ENCODE peak calls at places on chromosomes 4 and X, in seven cellular contexts. D is mucosa of descending colon, S is lung, K is fibroblast of lung, N is tibial nerve, T is HepG2, F is psoas muscle. E is an unnamed sample.

GRCh38 chr4:126563389-126563788 is 1069.4 kb upstream of the INTU start:
- DNase-seq in S (no peak), N (no peak), T (no peak), F (no peak), D (no peak), K (no peak), E (no peak)

GRCh38 chr4:73734405-73735070 is 5.8 kb upstream of the CXCL8 start:
- DNase-seq in D (no peak), F (no peak), N (no peak), K (peak; percentile 34), T (no peak), S (no peak), E (no peak)

GRCh38 chr4:48255130-48255958 is 14.3 kb downstream of the TEC start:
- DNase-seq in D (no peak), K (no peak), F (no peak), T (no peak), S (no peak), N (no peak), E (no peak)

GRCh38 chrX:49042581-49043219 is 457 bp downstream of the TFE3 start:
- DNase-seq in T (no peak), F (no peak), S (no peak), D (no peak), N (no peak), K (no peak), E (no peak)

GRCh38 chr4:119026662-119027444 is 108.8 kb upstream of the MYOZ2 start:
- DNase-seq in S (no peak), T (no peak), F (peak; percentile 53), K (no peak), D (no peak), N (peak; percentile 61), E (no peak)

GRCh38 chr4:121114756-121115155 is 42.4 kb upstream of the NDNF start:
- DNase-seq in S (no peak), K (no peak), D (no peak), F (no peak), N (no peak), T (no peak), E (no peak)

GRCh38 chr4:3254302-3255131 is 5.6 kb downstream of the MSANTD1 start:
- DNase-seq in D (no peak), K (no peak), F (peak; percentile 4), T (no peak), S (no peak), N (no peak), E (no peak)

GRCh38 chrX:33307954-33308353 is 96.6 kb upstream of the DMD start:
- DNase-seq in D (no peak), F (no peak), K (peak; percentile 59), T (no peak), N (no peak), S (no peak), E (no peak)

GRCh38 chrX:3286196-3286920 is 60.1 kb downstream of the MXRA5 start:
- DNase-seq in D (no peak), S (no peak), T (no peak), N (no peak), F (no peak), K (peak; percentile 79), E (no peak)

GRCh38 chr4:650951-651883 is 22.9 kb downstream of the ATP5ME start:
- DNase-seq in D (peak; percentile 43), S (no peak), N (no peak), F (no peak), K (no peak), T (no peak), E (no peak)

GRCh38 chr4:1126506-1126905 is 13.1 kb upstream of the RNF212 start:
- DNase-seq in S (no peak), T (no peak), K (peak; percentile 4), N (no peak), F (no peak), D (no peak), E (no peak)

GRCh38 chrX:39409246-39409917 is 608.1 kb downstream of the MID1IP1 start:
- DNase-seq in S (no peak), F (no peak), T (no peak), N (no peak), D (no peak), K (no peak), E (no peak)

GRCh38 chrX:39534949-39535348 is 562.8 kb downstream of the BCOR start:
- DNase-seq in F (no peak), T (no peak), S (no peak), N (no peak), K (no peak), D (no peak), E (no peak)

GRCh38 chr4:183469327-183469726 is 24.9 kb downstream of the CDKN2AIP start:
- DNase-seq in N (no peak), T (no peak), F (no peak), D (no peak), K (no peak), S (no peak), E (no peak)

GRCh38 chr4:94559351-94559806 is 107.6 kb downstream of the PDLIM5 start:
- DNase-seq in T (no peak), F (no peak), N (no peak), D (no peak), K (peak; percentile 65), S (no peak), E (no peak)

GRCh38 chr4:3879681-3880594 is 113.8 kb downstream of the ADRA2C start:
- DNase-seq in K (no peak), F (no peak), S (no peak), T (no peak), N (no peak), D (no peak), E (peak; percentile 6)

GRCh38 chr4:164412246-164412645 is 341.7 kb upstream of the SMIM31 start:
- DNase-seq in S (no peak), D (no peak), T (no peak), N (no peak), F (no peak), K (no peak), E (no peak)

DNA sequence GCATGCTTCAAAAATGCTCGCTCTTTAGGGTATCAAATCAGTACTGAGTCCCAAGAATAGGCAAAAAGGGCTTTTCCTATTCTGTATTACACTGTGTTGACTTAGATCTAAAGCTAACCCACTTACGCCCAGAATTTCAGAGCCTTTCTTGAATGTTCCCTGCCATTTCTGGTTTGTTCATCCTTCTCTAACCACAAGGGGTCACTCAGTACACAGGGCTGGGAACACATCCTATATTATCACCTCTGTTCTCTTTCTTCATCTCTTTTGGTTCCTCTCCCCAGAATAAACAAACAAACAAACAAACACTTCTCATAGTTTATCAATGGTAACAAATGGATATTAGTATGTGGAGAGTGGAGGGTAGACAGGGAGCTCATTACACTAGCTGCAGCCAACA is 25.5 kb upstream of the MORC4 start:
- DNase-seq in T (peak; percentile 12), D (no peak), F (no peak), K (peak; percentile 45), N (no peak), S (no peak), E (no peak)
- TF ChIP-seq CTCF in T (peak; percentile 68), D (no peak), F (peak; percentile 34), K (peak; percentile 58), N (peak; percentile 31), S (no peak), E (no peak)

GRCh38 chrX:139758250-139758649 is 50.3 kb upstream of the MCF2 start:
- DNase-seq in D (no peak), K (no peak), F (no peak), T (no peak), S (no peak), N (no peak), E (no peak)

GRCh38 chrX:139762400-139763183 is 54.6 kb upstream of the MCF2 start:
- DNase-seq in N (peak; percentile 18), S (no peak), D (no peak), F (peak; percentile 12), T (no peak), K (peak; percentile 89), E (no peak)

GRCh38 chrX:139758809-139759208 is 50.8 kb upstream of the MCF2 start:
- DNase-seq in N (no peak), T (no peak), S (no peak), K (no peak), F (no peak), D (no peak), E (no peak)

DNA sequence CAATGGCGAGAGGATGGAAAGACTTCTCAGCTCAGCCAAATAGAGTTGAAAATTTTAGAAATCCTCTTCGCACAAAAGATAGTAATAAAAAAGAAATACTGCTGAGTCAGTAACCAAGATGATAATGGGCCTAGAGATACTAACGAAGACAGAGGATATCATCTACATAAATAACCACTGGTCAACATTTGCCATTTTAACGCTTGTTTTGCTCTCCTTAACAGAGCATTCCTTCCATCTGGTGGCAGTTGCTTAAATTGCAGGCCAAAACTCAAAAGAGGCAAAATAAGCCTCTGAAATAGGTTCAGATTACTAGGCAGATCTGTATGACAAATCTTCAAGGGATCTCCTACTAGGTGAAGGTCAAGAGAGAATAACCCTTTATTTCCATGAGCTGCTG is 51.7 kb upstream of the MCF2 start:
- DNase-seq in S (no peak), T (no peak), D (no peak), K (peak; percentile 44), N (no peak), F (no peak), E (peak; percentile 3)
- TF ChIP-seq CTCF in S (no peak), T (peak; percentile 12), D (no peak), K (peak; percentile 47), N (peak; percentile 11), F (peak; percentile 18), E (no peak)

DNA sequence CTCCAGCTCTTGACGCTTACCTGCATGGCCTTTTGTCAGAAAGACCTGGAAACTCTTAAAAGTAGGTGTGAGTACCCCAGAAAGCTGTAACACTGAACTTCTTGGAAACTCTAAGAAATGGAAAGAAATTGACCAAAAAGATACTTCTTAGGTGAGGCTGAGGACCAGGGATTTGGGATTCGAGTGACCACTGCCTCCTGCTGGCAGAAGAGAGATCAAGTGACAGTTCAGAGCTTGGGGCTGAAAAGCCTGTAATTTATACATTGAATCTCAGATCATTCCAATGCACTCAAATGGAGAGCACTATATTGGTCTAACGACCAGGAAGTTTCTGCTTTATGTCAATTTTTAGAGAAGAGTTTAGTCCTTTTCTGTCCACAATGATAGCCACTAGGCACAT is 204.6 kb downstream of the PDGFRA start:
- DNase-seq in S (no peak), N (no peak), D (no peak), F (no peak), K (peak; percentile 45), T (no peak), E (peak; percentile 1)
- TF ChIP-seq CTCF in S (no peak), N (no peak), D (no peak), F (peak; percentile 24), K (peak; percentile 49), T (peak; percentile 9), E (no peak)

GRCh38 chrX:153643431-153644351 is 3.3 kb upstream of the DUSP9 start:
- DNase-seq in D (no peak), S (no peak), N (no peak), K (no peak), T (no peak), F (no peak), E (no peak)
- TF ChIP-seq CTCF in D (no peak), S (no peak), N (no peak), K (no peak), T (peak; percentile 28), F (peak; percentile 19), E (no peak)

DNA sequence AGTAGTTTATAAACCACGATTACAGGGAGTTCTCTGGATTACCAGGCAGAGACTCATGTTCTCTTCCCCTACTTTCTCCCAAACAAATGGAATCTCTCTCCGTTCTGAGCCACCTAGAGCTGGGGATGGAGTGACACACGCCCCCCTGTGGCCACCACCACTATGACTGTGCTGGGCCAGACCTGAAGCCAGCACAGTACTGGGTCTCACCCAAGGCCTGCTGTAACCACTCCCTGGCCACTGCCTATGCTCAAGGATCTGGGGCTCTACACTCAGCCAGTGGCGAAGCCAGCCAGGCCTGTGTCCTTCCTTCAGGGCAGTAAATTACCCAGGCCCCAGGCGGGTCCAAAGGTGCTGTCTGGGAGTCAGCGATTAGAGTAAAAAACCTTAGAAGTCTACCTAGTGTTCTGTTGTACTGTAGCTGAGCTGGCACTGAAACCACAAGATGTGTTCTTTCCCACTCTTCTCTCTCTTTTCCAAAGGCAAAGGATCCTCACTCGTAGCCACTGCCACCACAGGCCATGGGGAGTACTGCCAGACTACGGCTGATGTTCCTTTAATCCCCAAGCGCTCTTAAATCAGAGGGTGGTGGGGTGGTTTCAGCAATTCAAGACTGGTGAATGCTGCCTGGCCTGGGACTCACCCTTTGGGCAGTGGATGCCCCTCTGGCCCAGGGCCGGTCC is 412.2 kb upstream of the ARX start:
- DNase-seq in K (no peak), F (no peak), D (peak; percentile 27), N (no peak), T (no peak), S (no peak), E (no peak)
- TF ChIP-seq CTCF in K (no peak), F (no peak), D (no peak), N (no peak), T (peak; percentile 12), S (no peak), E (no peak)

E was measured in activated CD8-positive, alpha-beta T cell treated with anti-CD3 and anti-CD28 coated beads for 36 hours.